ENCODE peak calls at places on chromosomes 2 and 18, in four cellular contexts. G is EL, W is astrocyte, U is SHP77. L is an unnamed sample.

GRCh38 chr18:46387426-46388131 is 269.4 kb downstream of the LOXHD1 start:
- DNase-seq in W (no peak), G (no peak), U (no peak), L (peak)

GRCh38 chr18:36697905-36698304 is 130.9 kb downstream of the TPGS2 start:
- DNase-seq in W (peak), G (peak), U (no peak), L (peak)

GRCh38 chr2:194103941-194104655 is 1552.9 kb upstream of the SLC39A10 start:
- DNase-seq in G (no peak), U (no peak), W (no peak), L (no peak)

GRCh38 chr2:105737980-105738657 is 6.6 kb upstream of the NCK2 start:
- DNase-seq in U (no peak), G (no peak), W (no peak), L (peak)

GRCh38 chr18:79798346-79798998 is 734 bp downstream of the KCNG2 start:
- DNase-seq in U (no peak), W (no peak), G (no peak), L (no peak)

GRCh38 chr18:52236134-52236533 is 103.9 kb upstream of the DCC start:
- DNase-seq in G (no peak), U (no peak), W (peak), L (peak)

GRCh38 chr2:113284481-113284880 is 5.8 kb upstream of the PAX8 start:
- DNase-seq in U (no peak), G (peak), W (peak), L (peak)

GRCh38 chr2:227154976-227155375 is 9.0 kb downstream of the COL4A4 start:
- DNase-seq in W (peak), U (no peak), G (peak), L (peak)

GRCh38 chr18:4593895-4594294 is 138.8 kb upstream of the DLGAP1 start:
- DNase-seq in G (no peak), W (no peak), U (no peak), L (no peak)

GRCh38 chr2:156492979-156493378 is 56.8 kb downstream of the GPD2 start:
- DNase-seq in U (no peak), G (no peak), W (no peak), L (no peak)

GRCh38 chr2:3211256-3211970 is 166.2 kb downstream of the EIPR1 start:
- DNase-seq in W (no peak), G (no peak), U (no peak), L (no peak)

GRCh38 chr2:233079953-233080835 is 20.1 kb downstream of the INPP5D start:
- DNase-seq in W (no peak), U (no peak), G (no peak), L (no peak)

GRCh38 chr2:61694312-61695274 is 156.4 kb upstream of the XPO1 start:
- DNase-seq in W (peak), G (peak), U (no peak), L (peak)

GRCh38 chr2:47984041-47984440 is 77.7 kb upstream of the FBXO11 start:
- DNase-seq in G (no peak), W (peak), U (no peak), L (no peak)

GRCh38 chr2:144523606-144524131 is 3.8 kb upstream of the ZEB2 start:
- DNase-seq in U (no peak), W (no peak), G (peak), L (no peak)

GRCh38 chr2:69764286-69765058 is 22.5 kb downstream of the ANXA4 start:
- DNase-seq in U (no peak), W (peak), G (no peak), L (no peak)

GRCh38 chr2:37851828-37852584 is 73.1 kb upstream of the RMDN2 start:
- DNase-seq in W (peak), G (no peak), U (no peak), L (no peak)

GRCh38 chr2:237618449-237618848 is 8.9 kb upstream of the LRRFIP1 start:
- DNase-seq in G (no peak), W (peak), U (no peak), L (no peak)

GRCh38 chr2:147236601-147237000 is 608.2 kb upstream of the ACVR2A start:
- DNase-seq in U (no peak), W (no peak), G (no peak), L (no peak)

GRCh38 chr18:55465313-55465712 is 122.7 kb downstream of the TCF4 start:
- DNase-seq in W (no peak), G (no peak), U (no peak), L (no peak)

GRCh38 chr2:241437148-241437547 is 71.2 kb downstream of the STK25 start:
- DNase-seq in G (no peak), U (no peak), W (no peak), L (no peak)

GRCh38 chr2:67446504-67446911 is 49.4 kb downstream of the ETAA1 start:
- DNase-seq in U (peak), W (peak), G (peak), L (peak)

GRCh38 chr2:5409925-5410360 is 282.2 kb upstream of the SOX11 start:
- DNase-seq in W (no peak), U (peak), G (no peak), L (no peak)

GRCh38 chr2:191038241-191038725 is 24.3 kb upstream of the STAT1 start:
- DNase-seq in W (peak), G (peak), U (no peak), L (peak)